ENCODE peak calls at places on chromosomes 13 and 19, in ten cellular contexts. One of them, this sample, is unnamed.

GRCh38 chr19:13401388-13401787 is 104.9 kb downstream of the CACNA1A start:
- DNase-seq in CD4-positive, alpha-beta T cell: no peak
- DNase-seq in RPMI8226: no peak
- DNase-seq in HAP-1: no peak
- DNase-seq in activated T-helper 1 cell treated with Interleukin-2 at 50 U/mL for 16 hours: no peak
- DNase-seq in KBM-7: peak; percentile 23
- DNase-seq in amniotic epithelial cell: peak; percentile 15
- DNase-seq in WTC11: no peak
- DNase-seq in glutamatergic neuron: no peak
- DNase-seq in PC-3: peak; percentile 61
- DNase-seq in this sample: no peak

GRCh38 chr13:51644649-51645048 is 60.4 kb downstream of the WDFY2 start:
- DNase-seq in CD4-positive, alpha-beta T cell: peak; percentile 11
- DNase-seq in RPMI8226: no peak
- DNase-seq in HAP-1: no peak
- DNase-seq in activated T-helper 1 cell treated with Interleukin-2 at 50 U/mL for 16 hours: no peak
- DNase-seq in KBM-7: peak; percentile 22
- DNase-seq in amniotic epithelial cell: peak; percentile 58
- DNase-seq in WTC11: no peak
- DNase-seq in glutamatergic neuron: no peak
- DNase-seq in PC-3: peak; percentile 30
- DNase-seq in this sample: no peak

GRCh38 chr13:111217661-111218060 is 102.6 kb downstream of the ARHGEF7 start:
- DNase-seq in CD4-positive, alpha-beta T cell: no peak
- DNase-seq in RPMI8226: no peak
- DNase-seq in HAP-1: no peak
- DNase-seq in activated T-helper 1 cell treated with Interleukin-2 at 50 U/mL for 16 hours: no peak
- DNase-seq in KBM-7: no peak
- DNase-seq in amniotic epithelial cell: no peak
- DNase-seq in WTC11: no peak
- DNase-seq in glutamatergic neuron: no peak
- DNase-seq in PC-3: no peak
- DNase-seq in this sample: no peak

GRCh38 chr13:111431241-111431640 is 110.8 kb downstream of the TEX29 start:
- DNase-seq in CD4-positive, alpha-beta T cell: no peak
- DNase-seq in RPMI8226: no peak
- DNase-seq in HAP-1: no peak
- DNase-seq in activated T-helper 1 cell treated with Interleukin-2 at 50 U/mL for 16 hours: no peak
- DNase-seq in KBM-7: no peak
- DNase-seq in amniotic epithelial cell: no peak
- DNase-seq in WTC11: no peak
- DNase-seq in glutamatergic neuron: no peak
- DNase-seq in PC-3: no peak
- DNase-seq in this sample: no peak

GRCh38 chr19:7311911-7312310 is 17.7 kb upstream of the INSR start:
- DNase-seq in CD4-positive, alpha-beta T cell: no peak
- DNase-seq in RPMI8226: no peak
- DNase-seq in HAP-1: no peak
- DNase-seq in activated T-helper 1 cell treated with Interleukin-2 at 50 U/mL for 16 hours: no peak
- DNase-seq in KBM-7: no peak
- DNase-seq in amniotic epithelial cell: no peak
- DNase-seq in WTC11: no peak
- DNase-seq in glutamatergic neuron: no peak
- DNase-seq in PC-3: no peak
- DNase-seq in this sample: no peak

GRCh38 chr19:42426643-42427042 is 545 bp downstream of the LIPE start:
- DNase-seq in CD4-positive, alpha-beta T cell: no peak
- DNase-seq in RPMI8226: no peak
- DNase-seq in HAP-1: no peak
- DNase-seq in activated T-helper 1 cell treated with Interleukin-2 at 50 U/mL for 16 hours: no peak
- DNase-seq in KBM-7: no peak
- DNase-seq in amniotic epithelial cell: no peak
- DNase-seq in WTC11: no peak
- DNase-seq in glutamatergic neuron: no peak
- DNase-seq in PC-3: no peak
- DNase-seq in this sample: peak; percentile 22

GRCh38 chr13:102680842-102681725 is 13.8 kb downstream of the METTL21C start:
- DNase-seq in CD4-positive, alpha-beta T cell: no peak
- DNase-seq in RPMI8226: no peak
- DNase-seq in HAP-1: no peak
- DNase-seq in activated T-helper 1 cell treated with Interleukin-2 at 50 U/mL for 16 hours: no peak
- DNase-seq in KBM-7: peak; percentile 47
- DNase-seq in amniotic epithelial cell: peak; percentile 31
- DNase-seq in WTC11: no peak
- DNase-seq in glutamatergic neuron: no peak
- DNase-seq in PC-3: no peak
- DNase-seq in this sample: no peak

GRCh38 chr19:40143612-40144011 is 47.6 kb upstream of the MAP3K10 start:
- DNase-seq in CD4-positive, alpha-beta T cell: no peak
- DNase-seq in RPMI8226: peak; percentile 86
- DNase-seq in HAP-1: no peak
- DNase-seq in activated T-helper 1 cell treated with Interleukin-2 at 50 U/mL for 16 hours: no peak
- DNase-seq in KBM-7: peak; percentile 87
- DNase-seq in amniotic epithelial cell: no peak
- DNase-seq in WTC11: no peak
- DNase-seq in glutamatergic neuron: no peak
- DNase-seq in PC-3: no peak
- DNase-seq in this sample: no peak

GRCh38 chr13:93794197-93794885 is 567.7 kb downstream of the GPC6 start:
- DNase-seq in CD4-positive, alpha-beta T cell: no peak
- DNase-seq in RPMI8226: no peak
- DNase-seq in HAP-1: no peak
- DNase-seq in activated T-helper 1 cell treated with Interleukin-2 at 50 U/mL for 16 hours: no peak
- DNase-seq in KBM-7: no peak
- DNase-seq in amniotic epithelial cell: no peak
- DNase-seq in WTC11: no peak
- DNase-seq in glutamatergic neuron: no peak
- DNase-seq in PC-3: no peak
- DNase-seq in this sample: no peak

GRCh38 chr19:18634612-18635290 is 2.1 kb upstream of the KLHL26 start:
- DNase-seq in CD4-positive, alpha-beta T cell: no peak
- DNase-seq in RPMI8226: no peak
- DNase-seq in HAP-1: peak; percentile 22
- DNase-seq in activated T-helper 1 cell treated with Interleukin-2 at 50 U/mL for 16 hours: no peak
- DNase-seq in KBM-7: no peak
- DNase-seq in amniotic epithelial cell: no peak
- DNase-seq in WTC11: no peak
- DNase-seq in glutamatergic neuron: no peak
- DNase-seq in PC-3: no peak
- DNase-seq in this sample: no peak

GRCh38 chr13:107650081-107650701 is 565.1 kb downstream of the LIG4 start:
- DNase-seq in CD4-positive, alpha-beta T cell: no peak
- DNase-seq in RPMI8226: peak; percentile 37
- DNase-seq in HAP-1: peak; percentile 73
- DNase-seq in activated T-helper 1 cell treated with Interleukin-2 at 50 U/mL for 16 hours: no peak
- DNase-seq in KBM-7: peak; percentile 48
- DNase-seq in amniotic epithelial cell: peak; percentile 50
- DNase-seq in WTC11: peak; percentile 83
- DNase-seq in glutamatergic neuron: peak; percentile 80
- DNase-seq in PC-3: peak; percentile 61
- DNase-seq in this sample: peak; percentile 60

GRCh38 chr13:110690516-110690915 is 15.4 kb downstream of the CARS2 start:
- DNase-seq in CD4-positive, alpha-beta T cell: no peak
- DNase-seq in RPMI8226: no peak
- DNase-seq in HAP-1: no peak
- DNase-seq in activated T-helper 1 cell treated with Interleukin-2 at 50 U/mL for 16 hours: no peak
- DNase-seq in KBM-7: no peak
- DNase-seq in amniotic epithelial cell: no peak
- DNase-seq in WTC11: no peak
- DNase-seq in glutamatergic neuron: no peak
- DNase-seq in PC-3: no peak
- DNase-seq in this sample: no peak

GRCh38 chr19:2050991-2051770 is at the start of gene MKNK2:
- DNase-seq in CD4-positive, alpha-beta T cell: peak; percentile 95
- DNase-seq in RPMI8226: peak; percentile 92
- DNase-seq in HAP-1: peak; percentile 95
- DNase-seq in activated T-helper 1 cell treated with Interleukin-2 at 50 U/mL for 16 hours: peak; percentile 95
- DNase-seq in KBM-7: peak; percentile 85
- DNase-seq in amniotic epithelial cell: peak; percentile 65
- DNase-seq in WTC11: peak; percentile 93
- DNase-seq in glutamatergic neuron: peak; percentile 96
- DNase-seq in PC-3: peak; percentile 82
- DNase-seq in this sample: no peak

GRCh38 chr19:46722004-46722380 is 5.1 kb upstream of the PRKD2 start:
- DNase-seq in CD4-positive, alpha-beta T cell: no peak
- DNase-seq in RPMI8226: no peak
- DNase-seq in HAP-1: no peak
- DNase-seq in activated T-helper 1 cell treated with Interleukin-2 at 50 U/mL for 16 hours: no peak
- DNase-seq in KBM-7: no peak
- DNase-seq in amniotic epithelial cell: no peak
- DNase-seq in WTC11: no peak
- DNase-seq in glutamatergic neuron: no peak
- DNase-seq in PC-3: no peak
- DNase-seq in this sample: no peak

GRCh38 chr13:112859817-112860190 is 109.2 kb upstream of the MCF2L start:
- DNase-seq in CD4-positive, alpha-beta T cell: no peak
- DNase-seq in RPMI8226: no peak
- DNase-seq in HAP-1: no peak
- DNase-seq in activated T-helper 1 cell treated with Interleukin-2 at 50 U/mL for 16 hours: no peak
- DNase-seq in KBM-7: peak; percentile 71
- DNase-seq in amniotic epithelial cell: peak; percentile 57
- DNase-seq in WTC11: no peak
- DNase-seq in glutamatergic neuron: peak; percentile 16
- DNase-seq in PC-3: peak; percentile 27
- DNase-seq in this sample: peak; percentile 64

GRCh38 chr19:32861596-32861995 is 8.0 kb downstream of the SLC7A9 start:
- DNase-seq in CD4-positive, alpha-beta T cell: no peak
- DNase-seq in RPMI8226: no peak
- DNase-seq in HAP-1: no peak
- DNase-seq in activated T-helper 1 cell treated with Interleukin-2 at 50 U/mL for 16 hours: no peak
- DNase-seq in KBM-7: no peak
- DNase-seq in amniotic epithelial cell: no peak
- DNase-seq in WTC11: no peak
- DNase-seq in glutamatergic neuron: no peak
- DNase-seq in PC-3: no peak
- DNase-seq in this sample: no peak

GRCh38 chr19:46298477-46299003 is 1.7 kb downstream of the HIF3A start:
- DNase-seq in CD4-positive, alpha-beta T cell: no peak
- DNase-seq in RPMI8226: no peak
- DNase-seq in HAP-1: no peak
- DNase-seq in activated T-helper 1 cell treated with Interleukin-2 at 50 U/mL for 16 hours: no peak
- DNase-seq in KBM-7: no peak
- DNase-seq in amniotic epithelial cell: no peak
- DNase-seq in WTC11: no peak
- DNase-seq in glutamatergic neuron: no peak
- DNase-seq in PC-3: no peak
- DNase-seq in this sample: no peak

GRCh38 chr13:90918551-90918950 is 428.9 kb upstream of the MIR17HG start:
- DNase-seq in CD4-positive, alpha-beta T cell: no peak
- DNase-seq in RPMI8226: no peak
- DNase-seq in HAP-1: no peak
- DNase-seq in activated T-helper 1 cell treated with Interleukin-2 at 50 U/mL for 16 hours: no peak
- DNase-seq in KBM-7: no peak
- DNase-seq in amniotic epithelial cell: peak; percentile 74
- DNase-seq in WTC11: no peak
- DNase-seq in glutamatergic neuron: no peak
- DNase-seq in PC-3: peak; percentile 22
- DNase-seq in this sample: no peak

GRCh38 chr19:33219261-33219812 is 6.3 kb downstream of the SLC7A10 start:
- DNase-seq in CD4-positive, alpha-beta T cell: no peak
- DNase-seq in RPMI8226: no peak
- DNase-seq in HAP-1: no peak
- DNase-seq in activated T-helper 1 cell treated with Interleukin-2 at 50 U/mL for 16 hours: no peak
- DNase-seq in KBM-7: no peak
- DNase-seq in amniotic epithelial cell: no peak
- DNase-seq in WTC11: peak; percentile 59
- DNase-seq in glutamatergic neuron: no peak
- DNase-seq in PC-3: no peak
- DNase-seq in this sample: no peak

GRCh38 chr19:9309974-9310446 is 372 bp upstream of the ZNF699 start:
- DNase-seq in CD4-positive, alpha-beta T cell: no peak
- DNase-seq in RPMI8226: peak; percentile 86
- DNase-seq in HAP-1: peak; percentile 97
- DNase-seq in activated T-helper 1 cell treated with Interleukin-2 at 50 U/mL for 16 hours: no peak
- DNase-seq in KBM-7: no peak
- DNase-seq in amniotic epithelial cell: no peak
- DNase-seq in WTC11: peak; percentile 91
- DNase-seq in glutamatergic neuron: peak; percentile 90
- DNase-seq in PC-3: peak; percentile 97
- DNase-seq in this sample: peak; percentile 95

GRCh38 chr19:10230155-10230903 is 802 bp downstream of the S1PR2 start:
- DNase-seq in CD4-positive, alpha-beta T cell: peak; percentile 49
- DNase-seq in RPMI8226: peak; percentile 28
- DNase-seq in HAP-1: peak; percentile 78
- DNase-seq in activated T-helper 1 cell treated with Interleukin-2 at 50 U/mL for 16 hours: peak; percentile 39
- DNase-seq in KBM-7: no peak
- DNase-seq in amniotic epithelial cell: peak; percentile 41
- DNase-seq in WTC11: peak; percentile 69
- DNase-seq in glutamatergic neuron: peak; percentile 69
- DNase-seq in PC-3: no peak
- DNase-seq in this sample: peak; percentile 55

GRCh38 chr13:113769106-113769505 is 10.1 kb downstream of the TMEM255B start:
- DNase-seq in CD4-positive, alpha-beta T cell: no peak
- DNase-seq in RPMI8226: no peak
- DNase-seq in HAP-1: no peak
- DNase-seq in activated T-helper 1 cell treated with Interleukin-2 at 50 U/mL for 16 hours: no peak
- DNase-seq in KBM-7: no peak
- DNase-seq in amniotic epithelial cell: no peak
- DNase-seq in WTC11: no peak
- DNase-seq in glutamatergic neuron: no peak
- DNase-seq in PC-3: no peak
- DNase-seq in this sample: no peak